ENCODE peak calls at places on chromosome 4, in five cellular contexts. T, X, J, H and B are unnamed samples.

GRCh38 chr4:10204401-10205058 is 87.9 kb upstream of the WDR1 start:
- DNase-seq in X (no peak), T (no peak), J (no peak), H (no peak), B (no peak)

GRCh38 chr4:6695660-6696581 is 2.2 kb downstream of the S100P start:
- DNase-seq in T (peak), X (no peak), H (peak), J (no peak), B (no peak)

GRCh38 chr4:147981305-147981704 is 249.4 kb downstream of the ARHGAP10 start:
- DNase-seq in X (peak), H (no peak), J (no peak), T (no peak), B (no peak)

GRCh38 chr4:112633477-112634235 is 3.1 kb downstream of the ZGRF1 start:
- DNase-seq in H (peak), J (no peak), X (peak), T (no peak), B (peak)

GRCh38 chr4:73772353-73772752 is 32.0 kb downstream of the CXCL8 start:
- DNase-seq in X (no peak), T (no peak), J (no peak), H (no peak), B (no peak)

GRCh38 chr4:25654971-25655963 is at the start of gene SLC34A2:
- DNase-seq in T (peak), J (peak), H (peak), X (no peak), B (no peak)

GRCh38 chr4:89878611-89879010 is 16.0 kb upstream of the MMRN1 start:
- DNase-seq in H (no peak), J (no peak), X (peak), T (no peak), B (no peak)

GRCh38 chr4:15333692-15334633 is 93.9 kb upstream of the C1QTNF7 start:
- DNase-seq in H (no peak), X (no peak), J (no peak), T (no peak), B (no peak)

GRCh38 chr4:13548059-13548983 is 4.0 kb upstream of the NKX3-2 start:
- DNase-seq in J (no peak), X (no peak), T (no peak), H (no peak), B (no peak)

GRCh38 chr4:13920901-13921300 is 293.4 kb upstream of the BOD1L1 start:
- DNase-seq in X (peak), J (no peak), T (no peak), H (peak), B (peak)

GRCh38 chr4:52659016-52659721 is at the start of gene USP46:
- DNase-seq in X (peak), T (peak), H (peak), J (peak), B (no peak)

GRCh38 chr4:83268491-83268890 is 16.1 kb downstream of the COQ2 start:
- DNase-seq in T (no peak), H (no peak), J (no peak), X (peak), B (no peak)

GRCh38 chr4:112860731-112861377 is 188.6 kb upstream of the ANK2 start:
- DNase-seq in X (no peak), J (no peak), T (no peak), H (no peak), B (no peak)

GRCh38 chr4:72997409-72997808 is 72.1 kb downstream of the COX18 start:
- DNase-seq in T (no peak), X (peak), H (no peak), J (peak), B (no peak)